ENCODE peak calls at places on chromosomes 4 and X, in seven cellular contexts. K is stomach, Y is brain microvascular endothelial cell, Z is breast epithelium, T is IMR-90, E is epithelial cell of esophagus, Q is PC-3. U is an unnamed sample.

GRCh38 chr4:96845798-96846197 is 1005.9 kb downstream of the PDHA2 start:
- DNase-seq in K (no peak), Y (no peak), Z (no peak), T (no peak), E (no peak), Q (no peak), U (no peak)

GRCh38 chrX:71615954-71616353 is 2.4 kb downstream of the CXCR3 start:
- DNase-seq in K (no peak), Y (no peak), Z (no peak), T (no peak), E (no peak), Q (no peak), U (no peak)

GRCh38 chr4:89752932-89753598 is 83.9 kb downstream of the SNCA start:
- DNase-seq in K (no peak), Y (peak; percentile 74), Z (no peak), T (peak; percentile 92), E (peak; percentile 73), Q (no peak), U (peak; percentile 94)

GRCh38 chrX:19593684-19594083 is 78.4 kb upstream of the MAP3K15 start:
- DNase-seq in K (no peak), Y (peak; percentile 16), Z (no peak), T (peak; percentile 48), E (peak; percentile 53), Q (peak; percentile 56), U (peak; percentile 54)

GRCh38 chr4:27791640-27792039 is 931.0 kb downstream of the STIM2 start:
- DNase-seq in K (no peak), Y (peak; percentile 91), Z (no peak), T (peak; percentile 22), E (no peak), Q (peak; percentile 80), U (peak; percentile 81)

GRCh38 chrX:68121371-68121770 is 311.9 kb downstream of the OPHN1 start:
- DNase-seq in K (no peak), Y (no peak), Z (no peak), T (no peak), E (no peak), Q (no peak), U (no peak)

GRCh38 chr4:71004281-71004851 is 10.9 kb downstream of the DCK start:
- DNase-seq in K (no peak), Y (no peak), Z (no peak), T (no peak), E (no peak), Q (no peak), U (no peak)

GRCh38 chrX:10598540-10598939 is 21.8 kb downstream of the MID1 start:
- DNase-seq in K (no peak), Y (no peak), Z (no peak), T (no peak), E (no peak), Q (no peak), U (no peak)

DNA sequence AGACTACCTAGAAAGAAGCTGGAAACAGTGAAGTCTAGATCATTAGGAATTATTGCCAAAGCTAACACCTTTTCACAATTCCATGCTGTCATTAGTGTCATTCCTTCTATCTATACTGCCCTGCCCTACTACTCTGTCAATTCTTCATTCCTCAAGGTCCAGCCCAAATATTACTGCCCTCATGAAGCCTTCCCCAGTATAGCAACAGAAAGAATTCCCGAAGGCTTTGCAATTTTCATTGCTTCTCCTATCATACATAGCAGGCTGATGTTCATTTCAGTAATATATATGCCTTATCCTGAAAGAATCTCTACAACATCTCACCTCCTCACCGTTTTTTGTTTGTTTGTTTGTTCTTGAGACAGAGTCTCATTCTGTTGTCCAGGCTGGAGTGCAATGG is 63.9 kb downstream of the APBB2 start:
- DNase-seq in K (no peak), Y (no peak), Z (no peak), T (no peak), E (no peak), Q (no peak), U (no peak)
- H3K4me3 ChIP-seq in K (no peak overlapping the region), Y (no peak overlapping the region), Z (no peak overlapping the region), T (no peak overlapping the region), E (no peak overlapping the region), Q (no peak overlapping the region), U (no peak overlapping the region)

GRCh38 chrX:153381684-153382532 is 19.2 kb downstream of the PNMA6E start:
- DNase-seq in K (no peak), Y (peak; percentile 87), Z (no peak), T (peak; percentile 81), E (no peak), Q (no peak), U (peak; percentile 89)
- TF ChIP-seq CTCF in K (no peak), Y (peak; percentile 28), Z (no peak), T (peak; percentile 22), E (no peak), Q (no peak), U (no peak)

DNA sequence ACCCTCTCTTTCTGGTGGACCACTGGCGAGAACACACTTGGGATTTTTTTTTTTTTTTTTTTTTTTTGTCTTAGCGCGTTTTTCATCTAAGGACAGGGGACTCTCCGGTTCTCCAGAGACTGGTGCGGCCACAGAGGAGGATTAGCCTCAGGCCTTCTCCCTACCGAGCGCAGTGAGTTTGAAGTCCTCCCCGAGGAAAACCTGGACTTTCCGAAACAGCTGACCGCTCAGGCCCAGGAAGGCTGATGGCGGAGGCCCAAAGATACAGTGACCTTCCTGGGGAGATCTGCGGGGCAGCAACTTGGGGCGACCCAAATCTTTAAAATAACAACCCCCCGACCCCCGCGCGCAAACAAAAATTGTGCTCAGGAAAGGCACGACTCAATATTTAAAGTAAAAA is 9.2 kb downstream of the NKX3-2 start:
- DNase-seq in K (no peak), Y (no peak), Z (no peak), T (no peak), E (no peak), Q (no peak), U (no peak)
- H3K4me3 ChIP-seq in K (no peak overlapping the region), Y (no peak overlapping the region), Z (no peak overlapping the region), T (no peak overlapping the region), E (no peak overlapping the region), Q (no peak overlapping the region), U (no peak overlapping the region)

GRCh38 chr4:86596802-86597201 is 2.7 kb downstream of the PTPN13 start:
- DNase-seq in K (no peak), Y (no peak), Z (no peak), T (peak; percentile 70), E (peak; percentile 41), Q (peak; percentile 28), U (peak; percentile 26)

GRCh38 chr4:86594559-86595425 is 677 bp downstream of the PTPN13 start:
- DNase-seq in K (peak; percentile 32), Y (peak; percentile 78), Z (peak; percentile 17), T (peak; percentile 84), E (peak; percentile 67), Q (peak; percentile 53), U (peak; percentile 88)

GRCh38 chr4:86595426-86595805 is 1.3 kb downstream of the PTPN13 start:
- DNase-seq in K (no peak), Y (peak; percentile 33), Z (no peak), T (peak; percentile 30), E (peak; percentile 67), Q (peak; percentile 15), U (no peak)

GRCh38 chr4:86592553-86593249 is 1.4 kb upstream of the PTPN13 start:
- DNase-seq in K (no peak), Y (peak; percentile 35), Z (no peak), T (peak; percentile 6), E (peak; percentile 58), Q (peak; percentile 45), U (peak; percentile 18)

DNA sequence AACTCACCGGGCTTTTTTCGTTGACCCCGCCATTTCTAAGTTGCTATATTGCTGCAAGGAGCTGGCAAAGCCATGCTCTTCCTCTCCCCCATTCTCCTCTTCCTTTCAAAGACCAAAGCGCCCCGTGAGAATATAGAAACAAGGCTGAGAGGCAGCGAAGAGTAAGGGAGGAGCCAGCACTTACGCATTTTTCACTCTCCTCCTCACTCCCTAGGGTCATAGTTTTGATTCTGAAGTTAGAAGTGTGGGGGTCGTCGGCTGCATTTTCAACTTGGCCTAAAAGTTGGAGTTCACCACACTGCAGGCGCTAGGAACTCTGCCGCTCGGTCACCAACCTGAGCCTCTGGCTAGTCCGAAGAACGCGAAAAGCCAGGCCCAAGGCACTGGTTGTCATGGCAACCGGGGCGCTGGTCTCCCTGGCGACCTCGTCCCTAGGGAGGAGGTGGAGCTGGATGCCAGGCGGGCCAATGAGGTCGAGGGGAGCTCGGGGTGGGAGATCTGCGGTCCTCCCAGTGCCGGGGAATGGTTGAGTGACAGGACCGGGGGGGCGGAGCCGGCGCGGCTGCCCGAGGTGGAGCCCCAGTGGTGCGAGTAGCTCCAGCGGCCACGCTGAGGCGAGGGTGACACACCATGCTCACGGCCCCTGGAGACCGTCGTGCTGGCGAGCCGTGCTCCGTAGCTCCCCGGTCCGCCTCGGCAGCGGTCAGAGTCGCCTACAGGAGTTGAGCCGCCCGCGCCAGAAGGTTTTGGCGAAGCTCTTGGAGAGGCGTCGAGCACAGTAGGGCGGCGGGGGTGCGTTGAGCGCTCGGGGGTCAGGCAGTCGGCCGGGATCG is at the start of gene PTPN13:
- DNase-seq in K (peak; percentile 98), Y (peak; percentile 99), Z (peak; percentile 94), T (peak; percentile 98), E (peak; percentile 99), Q (peak; percentile 97), U (peak; percentile 99)
- TF ChIP-seq CTCF in K (no peak), Y (no peak), Z (no peak), T (peak; percentile 8), E (no peak), Q (no peak), U (no peak)

GRCh38 chr4:56653461-56654237 is 27.4 kb downstream of the HOPX start:
- DNase-seq in K (no peak), Y (no peak), Z (no peak), T (no peak), E (no peak), Q (peak; percentile 52), U (no peak)

GRCh38 chr4:56656346-56656643 is 24.8 kb downstream of the HOPX start:
- DNase-seq in K (peak; percentile 36), Y (no peak), Z (no peak), T (no peak), E (peak; percentile 36), Q (no peak), U (no peak)

GRCh38 chr4:56655627-56656345 is 25.3 kb downstream of the HOPX start:
- DNase-seq in K (no peak), Y (no peak), Z (no peak), T (no peak), E (peak; percentile 29), Q (no peak), U (no peak)

GRCh38 chr4:56654238-56654632 is 26.9 kb downstream of the HOPX start:
- DNase-seq in K (peak; percentile 42), Y (no peak), Z (no peak), T (no peak), E (no peak), Q (peak; percentile 31), U (no peak)

GRCh38 chr4:56655209-56655626 is 25.9 kb downstream of the HOPX start:
- DNase-seq in K (no peak), Y (no peak), Z (no peak), T (peak; percentile 12), E (peak; percentile 39), Q (peak; percentile 14), U (peak; percentile 49)
- H3K4me3 ChIP-seq in K (peak overlapping the region; percentile 69), Y (peak overlapping the region; percentile 63), Z (peak overlapping the region; percentile 72), T (peak overlapping the region; percentile 51), E (peak overlapping the region; percentile 55), Q (peak overlapping the region; percentile 64), U (peak overlapping the region; percentile 54)